ENCODE peak calls at places on chromosomes 13 and 19, in nine cellular contexts. Z is amniotic stem cell, B is AG08396, P is A549, F is HAP-1, R is GM12892, M is anterior cingulate cortex, L is GM12878, S is adrenal gland. K is an unnamed sample.

GRCh38 chr13:79810018-79810417 is 329.1 kb downstream of the NDFIP2 start:
- DNase-seq in Z (no peak), B (no peak), P (no peak), F (no peak), R (no peak), M (no peak), L (no peak), S (no peak), K (no peak)

GRCh38 chr13:32222046-32222676 is 93.0 kb downstream of the ZAR1L start:
- DNase-seq in Z (no peak), B (no peak), P (no peak), F (no peak), R (no peak), M (no peak), L (no peak), S (no peak), K (no peak)

GRCh38 chr13:113553541-113554332 is 30.8 kb upstream of the TFDP1 start:
- DNase-seq in Z (no peak), B (no peak), P (no peak), F (no peak), R (no peak), M (no peak), L (no peak), S (no peak), K (no peak)

GRCh38 chr13:97434417-97435296 is 688 bp downstream of the RAP2A start:
- DNase-seq in Z (no peak), B (peak; percentile 9), P (peak; percentile 31), F (peak; percentile 55), R (no peak), M (no peak), L (no peak), S (peak; percentile 49), K (peak; percentile 14)

GRCh38 chr13:106468207-106468606 is 67.3 kb downstream of the EFNB2 start:
- DNase-seq in Z (no peak), B (no peak), P (no peak), F (no peak), R (no peak), M (peak; percentile 40), L (no peak), S (no peak), K (no peak)

GRCh38 chr19:42226886-42227285 is 6.8 kb downstream of the ZNF526 start:
- DNase-seq in Z (no peak), B (peak; percentile 61), P (no peak), F (no peak), R (no peak), M (no peak), L (no peak), S (no peak), K (no peak)

GRCh38 chr19:3420909-3421619 is 54.7 kb downstream of the NFIC start:
- DNase-seq in Z (no peak), B (no peak), P (no peak), F (no peak), R (no peak), M (peak; percentile 55), L (no peak), S (no peak), K (no peak)

GRCh38 chr13:35888327-35888940 is 242.7 kb downstream of the DCLK1 start:
- DNase-seq in Z (no peak), B (no peak), P (no peak), F (no peak), R (no peak), M (no peak), L (no peak), S (no peak), K (no peak)

GRCh38 chr19:2282062-2282861 is at the start of gene PEAK3:
- DNase-seq in Z (no peak), B (no peak), P (no peak), F (peak; percentile 47), R (no peak), M (no peak), L (no peak), S (peak; percentile 63), K (peak; percentile 58)

GRCh38 chr13:85313761-85314503 is 485.3 kb downstream of the SLITRK6 start:
- DNase-seq in Z (no peak), B (peak; percentile 8), P (peak; percentile 17), F (peak; percentile 15), R (no peak), M (no peak), L (no peak), S (no peak), K (no peak)